ENCODE peak calls at places on chromosome 13, in six cellular contexts. W, T, M, X, G and Q are unnamed samples.
A peak's percentile ranks its signal among the peaks of the same experiment; 100 is the strongest.

GRCh38 chr13:40148103-40148502 is 492.6 kb downstream of the COG6 start:
- DNase-seq in W (no peak), T (no peak), M (no peak), X (no peak), G (no peak), Q (no peak)

GRCh38 chr13:113353254-113353653 is 10.7 kb downstream of the GRTP1 start:
- DNase-seq in W (no peak), T (no peak), M (no peak), X (no peak), G (no peak), Q (no peak)

GRCh38 chr13:101053694-101054093 is 362.6 kb downstream of the NALCN start:
- DNase-seq in W (no peak), T (no peak), M (no peak), X (no peak), G (no peak), Q (no peak)

GRCh38 chr13:51612867-51613266 is 28.6 kb downstream of the WDFY2 start:
- DNase-seq in W (no peak), T (no peak), M (no peak), X (no peak), G (no peak), Q (no peak)

GRCh38 chr13:26508885-26509284 is 48.6 kb upstream of the WASF3 start:
- DNase-seq in W (no peak), T (peak; percentile 93), M (peak; percentile 24), X (no peak), G (no peak), Q (no peak)

GRCh38 chr13:49436890-49437289 is 7.0 kb downstream of the CAB39L start:
- DNase-seq in W (no peak), T (peak; percentile 71), M (no peak), X (no peak), G (no peak), Q (peak; percentile 17)

GRCh38 chr13:107743983-107744382 is 471.4 kb downstream of the LIG4 start:
- DNase-seq in W (no peak), T (peak; percentile 35), M (no peak), X (no peak), G (no peak), Q (no peak)

GRCh38 chr13:113040597-113041292 is 64.8 kb upstream of the F7 start:
- DNase-seq in W (no peak), T (no peak), M (no peak), X (no peak), G (no peak), Q (no peak)

GRCh38 chr13:46593403-46593802 is 40.4 kb downstream of the LRCH1 start:
- DNase-seq in W (no peak), T (no peak), M (no peak), X (peak; percentile 80), G (no peak), Q (no peak)

GRCh38 chr13:36297600-36298338 is at the start of gene CCDC169:
- DNase-seq in W (no peak), T (peak; percentile 62), M (peak; percentile 54), X (peak; percentile 65), G (peak; percentile 93), Q (peak; percentile 78)

GRCh38 chr13:47337781-47338507 is 441.1 kb upstream of the HTR2A start:
- DNase-seq in W (no peak), T (peak; percentile 33), M (no peak), X (no peak), G (peak; percentile 14), Q (no peak)

GRCh38 chr13:99658266-99658991 is 157.2 kb downstream of the TM9SF2 start:
- DNase-seq in W (peak; percentile 5), T (peak; percentile 62), M (peak; percentile 34), X (peak; percentile 64), G (peak; percentile 74), Q (peak; percentile 60)

GRCh38 chr13:99386495-99386894 is 79.3 kb upstream of the GPR183 start:
- DNase-seq in W (no peak), T (no peak), M (no peak), X (no peak), G (no peak), Q (no peak)

GRCh38 chr13:52832268-52832667 is 16.2 kb downstream of the PCDH8 start:
- DNase-seq in W (no peak), T (no peak), M (no peak), X (no peak), G (no peak), Q (no peak)

GRCh38 chr13:49569993-49570689 is 15.2 kb downstream of the RCBTB1 start:
- DNase-seq in W (no peak), T (no peak), M (no peak), X (peak; percentile 42), G (no peak), Q (peak; percentile 16)

GRCh38 chr13:33543631-33544030 is 258.1 kb upstream of the STARD13 start:
- DNase-seq in W (no peak), T (no peak), M (no peak), X (peak; percentile 20), G (no peak), Q (peak; percentile 5)

GRCh38 chr13:95281258-95281602 is 20.0 kb downstream of the ABCC4 start:
- DNase-seq in W (no peak), T (peak; percentile 42), M (no peak), X (no peak), G (no peak), Q (no peak)